ENCODE peak calls at places on chromosome 1, in nine cellular contexts. W, X, M, B, Y, G, P, S and D are unnamed samples.

GRCh38 chr1:166166701-166167394 is at the start of gene FAM78B:
- DNase-seq in W (peak; percentile 84), X (peak; percentile 90), M (peak; percentile 83), B (peak; percentile 90), Y (peak; percentile 89), G (peak; percentile 82), P (peak; percentile 42), S (peak; percentile 45), D (peak; percentile 36)

GRCh38 chr1:196361112-196361714 is 247.0 kb downstream of the KCNT2 start:
- DNase-seq in W (no peak), X (no peak), M (no peak), B (no peak), Y (no peak), G (no peak), P (no peak), S (no peak), D (no peak)

GRCh38 chr1:22832414-22832786 is 121.8 kb downstream of the EPHB2 start:
- DNase-seq in W (no peak), X (no peak), M (no peak), B (no peak), Y (no peak), G (no peak), P (no peak), S (no peak), D (no peak)

GRCh38 chr1:79899914-79900313 is 893.4 kb upstream of the ADGRL4 start:
- DNase-seq in W (no peak), X (no peak), M (no peak), B (no peak), Y (no peak), G (no peak), P (no peak), S (no peak), D (no peak)

GRCh38 chr1:24966724-24967346 is 36.8 kb upstream of the RUNX3 start:
- DNase-seq in W (no peak), X (peak; percentile 81), M (no peak), B (peak; percentile 84), Y (peak; percentile 79), G (no peak), P (no peak), S (peak; percentile 58), D (no peak)

GRCh38 chr1:214551436-214552173 is at the start of gene PTPN14:
- DNase-seq in W (peak; percentile 90), X (peak; percentile 68), M (peak; percentile 89), B (peak; percentile 58), Y (peak; percentile 32), G (peak; percentile 66), P (peak; percentile 85), S (no peak), D (peak; percentile 75)

GRCh38 chr1:83846138-83846537 is 152.8 kb downstream of the TTLL7 start:
- DNase-seq in W (no peak), X (no peak), M (no peak), B (no peak), Y (no peak), G (no peak), P (no peak), S (no peak), D (no peak)

GRCh38 chr1:91104712-91105111 is 82.9 kb upstream of the ZNF644 start:
- DNase-seq in W (no peak), X (no peak), M (no peak), B (no peak), Y (no peak), G (no peak), P (no peak), S (no peak), D (no peak)

GRCh38 chr1:227778401-227778947 is 37.0 kb upstream of the PRSS38 start:
- DNase-seq in W (no peak), X (no peak), M (peak; percentile 14), B (no peak), Y (no peak), G (no peak), P (no peak), S (no peak), D (no peak)

GRCh38 chr1:25541425-25541824 is 2.0 kb upstream of the LDLRAP1 start:
- DNase-seq in W (no peak), X (no peak), M (no peak), B (no peak), Y (no peak), G (no peak), P (no peak), S (no peak), D (no peak)

GRCh38 chr1:150067184-150068182 is at the start of gene VPS45:
- DNase-seq in W (peak; percentile 91), X (peak; percentile 82), M (peak; percentile 91), B (peak; percentile 87), Y (peak; percentile 88), G (peak; percentile 94), P (peak; percentile 75), S (peak; percentile 81), D (peak; percentile 75)
- TF ChIP-seq CTCF in W (peak; percentile 36), X (no peak), M (no peak), B (no peak), Y (no peak), G (peak; percentile 7), P (peak; percentile 12), S (no peak), D (no peak)

DNA sequence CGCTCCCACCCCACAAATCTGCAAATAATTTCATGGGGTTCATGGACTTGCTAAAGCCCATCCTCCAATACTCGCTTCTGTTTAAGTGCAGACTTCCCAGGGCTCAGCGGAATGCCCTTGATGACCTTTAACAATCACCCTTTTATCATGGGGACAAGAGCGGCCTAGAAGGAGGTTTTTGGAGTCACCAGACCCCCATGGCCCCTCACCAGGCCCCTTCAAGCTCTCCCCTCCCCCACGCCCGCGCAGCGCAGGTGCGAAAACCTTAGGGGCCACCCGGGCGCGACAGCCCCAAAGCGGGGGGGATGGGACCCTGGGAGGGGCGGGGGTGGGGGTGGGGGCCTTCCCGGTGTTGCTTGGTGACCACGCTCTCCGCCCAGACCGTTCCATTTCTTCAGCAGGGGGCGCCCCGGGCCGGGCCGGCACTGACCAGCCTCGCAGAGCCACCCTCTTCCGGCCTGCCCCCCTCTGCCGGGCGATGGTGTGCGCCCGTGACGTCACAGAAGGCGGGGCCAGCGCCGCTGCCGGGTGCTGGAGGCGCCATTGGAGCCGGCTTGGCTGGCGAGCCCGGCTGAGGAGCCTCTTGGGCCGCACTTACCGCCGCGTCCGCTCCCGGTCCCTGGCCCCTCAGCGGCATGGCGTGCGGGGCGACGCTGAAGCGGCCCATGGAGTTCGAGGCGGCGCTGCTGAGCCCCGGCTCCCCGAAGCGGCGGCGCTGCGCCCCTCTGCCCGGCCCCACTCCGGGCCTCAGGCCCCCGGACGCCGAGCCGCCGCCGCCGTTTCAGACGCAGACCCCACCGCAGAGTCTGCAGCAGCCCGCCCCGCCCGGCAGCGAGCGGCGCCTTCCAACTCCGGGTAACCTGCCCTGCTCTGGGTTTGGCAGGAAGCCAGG is at the start of gene AKIRIN1:
- DNase-seq in W (peak; percentile 99), X (peak; percentile 99), M (peak; percentile 97), B (peak; percentile 100), Y (peak; percentile 99), G (peak; percentile 100), P (peak; percentile 99), S (peak; percentile 94), D (peak; percentile 99)
- TF ChIP-seq CTCF in W (peak; percentile 27), X (no peak), M (no peak), B (no peak), Y (no peak), G (peak; percentile 51), P (no peak), S (no peak), D (no peak)

GRCh38 chr1:207751790-207752455 is at the start of gene CD46:
- DNase-seq in W (peak; percentile 97), X (peak; percentile 89), M (peak; percentile 95), B (peak; percentile 93), Y (peak; percentile 93), G (peak; percentile 98), P (peak; percentile 93), S (peak; percentile 94), D (peak; percentile 86)
- TF ChIP-seq CTCF in W (no peak), X (no peak), M (no peak), B (no peak), Y (no peak), G (peak; percentile 26), P (no peak), S (no peak), D (no peak)

GRCh38 chr1:203450541-203451149 is 25.0 kb upstream of the PRELP start:
- DNase-seq in W (no peak), X (no peak), M (no peak), B (no peak), Y (no peak), G (no peak), P (no peak), S (no peak), D (no peak)
- TF ChIP-seq CTCF in W (no peak), X (no peak), M (no peak), B (no peak), Y (no peak), G (no peak), P (peak; percentile 8), S (no peak), D (no peak)

GRCh38 chr1:160806109-160806665 is 10.2 kb downstream of the LY9 start:
- DNase-seq in W (no peak), X (no peak), M (no peak), B (no peak), Y (no peak), G (no peak), P (no peak), S (no peak), D (no peak)
- TF ChIP-seq CTCF in W (no peak), X (no peak), M (no peak), B (no peak), Y (no peak), G (no peak), P (no peak), S (no peak), D (no peak)